ENCODE peak calls at places on chromosomes 2 and 18, in five cellular contexts. T is body of pancreas, G is neural progenitor cell, X is right atrium auricular region, D is pancreas. L is an unnamed sample.

GRCh38 chr2:128412181-128412871 is 93.7 kb upstream of the HS6ST1 start:
- DNase-seq in X (peak; percentile 46), G (no peak), T (no peak), D (no peak), L (peak; percentile 15)

GRCh38 chr18:72849671-72850070 is 18.1 kb downstream of the NETO1 start:
- DNase-seq in X (no peak), G (no peak), T (no peak), D (no peak), L (no peak)

GRCh38 chr18:76450912-76451421 is 44.1 kb downstream of the ZNF516 start:
- DNase-seq in X (peak; percentile 66), T (no peak), D (no peak), G (peak; percentile 60), L (peak; percentile 51)

GRCh38 chr2:159506764-159507406 is 109.5 kb downstream of the BAZ2B start:
- DNase-seq in D (no peak), X (no peak), G (no peak), T (no peak), L (no peak)

GRCh38 chr2:186592137-186592875 is 2.5 kb downstream of the ITGAV start:
- DNase-seq in T (no peak), G (no peak), X (no peak), D (no peak), L (no peak)

GRCh38 chr2:188503975-188504374 is 212.3 kb downstream of the GULP1 start:
- DNase-seq in G (no peak), D (no peak), T (no peak), X (no peak), L (no peak)

GRCh38 chr2:88563134-88563533 is 64.1 kb downstream of the EIF2AK3 start:
- DNase-seq in G (no peak), T (no peak), D (no peak), X (no peak), L (no peak)

GRCh38 chr2:220365023-220365422 is 737.6 kb downstream of the SLC4A3 start:
- DNase-seq in T (no peak), D (no peak), X (no peak), G (no peak), L (no peak)

GRCh38 chr2:208406474-208407451 is at the start of gene PTH2R:
- DNase-seq in G (peak; percentile 67), X (no peak), T (peak; percentile 71), D (peak; percentile 49), L (no peak)

GRCh38 chr2:218567797-218568189 is 358 bp downstream of the USP37 start:
- DNase-seq in D (no peak), G (no peak), X (no peak), T (no peak), L (no peak)
- H3K36me3 ChIP-seq in D (no peaks in the 10 kb centered on the region), G (peaks cover 6% of the 10 kb centered on the region), X (peaks cover 7% of the 10 kb centered on the region), T (peaks cover 2% of the 10 kb centered on the region), L (peaks cover 11% of the 10 kb centered on the region)

GRCh38 chr2:240524963-240525718 is 32.6 kb downstream of the ANKMY1 start:
- DNase-seq in D (no peak), X (no peak), T (no peak), G (no peak), L (no peak)

GRCh38 chr2:240525802-240526201 is 32.0 kb downstream of the ANKMY1 start:
- DNase-seq in G (no peak), D (no peak), T (no peak), X (no peak), L (no peak)

GRCh38 chr2:240526521-240526920 is 31.3 kb downstream of the ANKMY1 start:
- DNase-seq in T (no peak), D (no peak), G (no peak), X (no peak), L (no peak)

GRCh38 chr2:240528406-240529040 is 29.3 kb downstream of the ANKMY1 start:
- DNase-seq in X (no peak), G (no peak), D (no peak), T (no peak), L (no peak)

GRCh38 chr2:240527153-240527750 is 30.5 kb downstream of the ANKMY1 start:
- DNase-seq in G (no peak), T (no peak), D (no peak), X (no peak), L (no peak)
- H3K36me3 ChIP-seq in G (peaks cover 7% of the 10 kb centered on the region), T (no peaks in the 10 kb centered on the region), D (no peaks in the 10 kb centered on the region), X (peaks cover 9% of the 10 kb centered on the region), L (no peaks in the 10 kb centered on the region)

GRCh38 chr18:56606623-56607022 is 31.8 kb downstream of the TXNL1 start:
- DNase-seq in G (no peak), D (no peak), T (no peak), X (no peak), L (no peak)
- H3K36me3 ChIP-seq in G (no peaks in the 10 kb centered on the region), D (no peaks in the 10 kb centered on the region), T (peaks cover 13% of the 10 kb centered on the region), X (peaks cover 34% of the 10 kb centered on the region), L (peaks cover 23% of the 10 kb centered on the region)

DNA sequence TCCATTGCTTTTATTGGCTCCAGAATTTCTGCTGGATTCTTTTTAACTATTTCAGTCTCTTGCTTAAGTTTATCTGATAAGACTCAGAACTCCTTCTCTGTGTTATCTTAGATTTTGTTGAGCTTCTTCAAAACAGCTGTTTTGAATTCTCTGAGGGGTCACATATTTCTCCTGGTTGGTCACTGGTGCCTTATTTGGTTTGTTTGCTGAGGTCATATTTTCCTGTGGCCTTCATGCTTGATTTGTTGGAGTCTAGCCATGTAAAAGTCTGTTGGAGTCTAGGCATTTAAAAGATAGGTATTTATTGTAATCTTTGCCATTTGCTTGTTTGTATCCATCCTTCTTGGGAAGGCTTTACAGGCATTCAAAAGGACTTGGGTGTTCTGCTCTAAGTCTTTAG is 398.7 kb downstream of the DSEL start:
- DNase-seq in X (no peak), T (no peak), G (no peak), D (no peak), L (no peak)
- H3K36me3 ChIP-seq in X (no peaks in the 10 kb centered on the region), T (no peaks in the 10 kb centered on the region), G (no peaks in the 10 kb centered on the region), D (no peaks in the 10 kb centered on the region), L (no peaks in the 10 kb centered on the region)

GRCh38 chr2:15947431-15947830 is 7.1 kb downstream of the MYCN start:
- DNase-seq in T (no peak), D (no peak), X (no peak), G (no peak), L (no peak)
- H3K36me3 ChIP-seq in T (no peaks in the 10 kb centered on the region), D (no peaks in the 10 kb centered on the region), X (no peaks in the 10 kb centered on the region), G (peaks cover 9% of the 10 kb centered on the region), L (no peaks in the 10 kb centered on the region)

GRCh38 chr18:42069036-42069435 is 114.0 kb downstream of the PIK3C3 start:
- DNase-seq in D (no peak), G (no peak), T (no peak), X (no peak), L (no peak)
- H3K36me3 ChIP-seq in D (no peaks in the 10 kb centered on the region), G (no peaks in the 10 kb centered on the region), T (peaks cover 4% of the 10 kb centered on the region), X (peaks cover 14% of the 10 kb centered on the region), L (peaks cover 20% of the 10 kb centered on the region)

GRCh38 chr2:74168739-74169138 is 9.9 kb downstream of the MOB1A start:
- DNase-seq in X (no peak), G (no peak), D (no peak), T (no peak), L (no peak)
- H3K36me3 ChIP-seq in X (peaks cover 74% of the 10 kb centered on the region), G (peaks cover 39% of the 10 kb centered on the region), D (no peaks in the 10 kb centered on the region), T (peaks cover 30% of the 10 kb centered on the region), L (peaks cover 26% of the 10 kb centered on the region)

GRCh38 chr2:107062173-107062572 is 176.2 kb upstream of the ST6GAL2 start:
- DNase-seq in T (no peak), G (peak; percentile 38), D (no peak), X (no peak), L (no peak)

GRCh38 chr2:107062599-107063196 is 176.7 kb upstream of the ST6GAL2 start:
- DNase-seq in X (no peak), G (peak; percentile 65), T (no peak), D (no peak), L (no peak)

GRCh38 chr2:107068502-107068901 is 182.5 kb upstream of the ST6GAL2 start:
- DNase-seq in X (no peak), D (no peak), T (no peak), G (no peak), L (no peak)

GRCh38 chr2:107068069-107068468 is 182.1 kb upstream of the ST6GAL2 start:
- DNase-seq in X (no peak), G (no peak), T (no peak), D (no peak), L (no peak)

GRCh38 chr2:107064750-107065149 is 178.8 kb upstream of the ST6GAL2 start:
- DNase-seq in T (no peak), G (no peak), D (no peak), X (no peak), L (no peak)
- H3K36me3 ChIP-seq in T (no peaks in the 10 kb centered on the region), G (no peaks in the 10 kb centered on the region), D (no peaks in the 10 kb centered on the region), X (no peaks in the 10 kb centered on the region), L (no peaks in the 10 kb centered on the region)

L was measured in lung.